ENCODE peak calls at places on chromosomes 6 and 20, in five cellular contexts. One of them, this sample, is unnamed.

GRCh38 chr20:58420798-58421496 is 31.9 kb downstream of the VAPB start:
- DNase-seq in PC-3: peak; percentile 91
- DNase-seq in HCT116: peak; percentile 3
- DNase-seq in SK-N-SH: no peak
- DNase-seq in hepatocyte: no peak
- DNase-seq in this sample: no peak

GRCh38 chr6:130396722-130397121 is 30.9 kb downstream of the TMEM200A start:
- DNase-seq in PC-3: no peak
- DNase-seq in HCT116: no peak
- DNase-seq in SK-N-SH: no peak
- DNase-seq in hepatocyte: no peak
- DNase-seq in this sample: no peak

GRCh38 chr20:58546312-58546711 is 31.1 kb upstream of the APCDD1L start:
- DNase-seq in PC-3: no peak
- DNase-seq in HCT116: no peak
- DNase-seq in SK-N-SH: no peak
- DNase-seq in hepatocyte: no peak
- DNase-seq in this sample: no peak

GRCh38 chr20:48051810-48052491 is 266.7 kb upstream of the SULF2 start:
- DNase-seq in PC-3: peak; percentile 97
- DNase-seq in HCT116: no peak
- DNase-seq in SK-N-SH: peak; percentile 69
- DNase-seq in hepatocyte: peak; percentile 51
- DNase-seq in this sample: no peak

GRCh38 chr6:14621518-14621917 is 503.9 kb downstream of the CD83 start:
- DNase-seq in PC-3: no peak
- DNase-seq in HCT116: no peak
- DNase-seq in SK-N-SH: no peak
- DNase-seq in hepatocyte: no peak
- DNase-seq in this sample: no peak

GRCh38 chr6:116152620-116153019 is 26.7 kb upstream of the COL10A1 start:
- DNase-seq in PC-3: no peak
- DNase-seq in HCT116: no peak
- DNase-seq in SK-N-SH: no peak
- DNase-seq in hepatocyte: no peak
- DNase-seq in this sample: no peak

GRCh38 chr6:29723666-29724588 is 693 bp downstream of the HLA-F start:
- DNase-seq in PC-3: no peak
- DNase-seq in HCT116: no peak
- DNase-seq in SK-N-SH: peak; percentile 27
- DNase-seq in hepatocyte: peak; percentile 16
- DNase-seq in this sample: no peak

GRCh38 chr6:71459162-71459561 is 170.6 kb downstream of the OGFRL1 start:
- DNase-seq in PC-3: no peak
- DNase-seq in HCT116: no peak
- DNase-seq in SK-N-SH: no peak
- DNase-seq in hepatocyte: no peak
- DNase-seq in this sample: no peak

GRCh38 chr20:60101201-60101893 is 143.1 kb downstream of the CDH26 start:
- DNase-seq in PC-3: no peak
- DNase-seq in HCT116: no peak
- DNase-seq in SK-N-SH: no peak
- DNase-seq in hepatocyte: no peak
- DNase-seq in this sample: no peak

GRCh38 chr6:164477790-164478189 is 831.6 kb downstream of the C6orf118 start:
- DNase-seq in PC-3: no peak
- DNase-seq in HCT116: no peak
- DNase-seq in SK-N-SH: no peak
- DNase-seq in hepatocyte: no peak
- DNase-seq in this sample: no peak
- H3K9me2 ChIP-seq in PC-3: no peaks in the 10 kb centered on the region
- H3K9me2 ChIP-seq in HCT116: no peaks in the 10 kb centered on the region
- H3K9me2 ChIP-seq in SK-N-SH: no peaks in the 10 kb centered on the region
- H3K9me2 ChIP-seq in hepatocyte: no peaks in the 10 kb centered on the region
- H3K9me2 ChIP-seq in this sample: no peaks in the 10 kb centered on the region

DNA sequence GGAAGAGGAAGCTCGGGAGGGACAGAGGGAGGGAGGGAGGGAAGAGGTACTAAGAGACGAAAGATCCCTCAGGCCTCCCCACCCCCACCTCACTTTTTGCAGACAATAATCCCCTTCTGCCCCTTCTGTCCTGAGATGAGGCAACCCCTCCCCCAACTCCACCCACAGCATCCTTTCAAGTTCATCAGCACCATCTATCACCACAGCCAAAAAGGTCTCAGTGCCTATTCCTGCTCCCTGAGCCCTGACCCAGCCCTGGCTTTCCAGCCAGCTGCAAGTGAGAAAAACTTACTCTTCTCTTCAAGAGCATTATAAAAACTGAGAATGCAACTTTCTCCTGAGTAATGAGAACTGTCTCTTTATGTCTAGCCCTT is 133.2 kb upstream of the LRFN2 start:
- DNase-seq in PC-3: no peak
- DNase-seq in HCT116: no peak
- DNase-seq in SK-N-SH: no peak
- DNase-seq in hepatocyte: no peak
- DNase-seq in this sample: peak; percentile 84
- H3K4me2 ChIP-seq in PC-3: no peak overlapping the region
- H3K4me2 ChIP-seq in HCT116: no peak overlapping the region
- H3K4me2 ChIP-seq in SK-N-SH: peak overlapping the region; percentile 70
- H3K4me2 ChIP-seq in hepatocyte: no peak overlapping the region
- H3K4me2 ChIP-seq in this sample: peak overlapping the region; percentile 83

GRCh38 chr6:44503471-44503870 is 116.0 kb downstream of the CDC5L start:
- DNase-seq in PC-3: no peak
- DNase-seq in HCT116: no peak
- DNase-seq in SK-N-SH: no peak
- DNase-seq in hepatocyte: no peak
- DNase-seq in this sample: no peak
- H3K9me2 ChIP-seq in PC-3: peaks cover 4% of the 10 kb centered on the region
- H3K9me2 ChIP-seq in HCT116: no peaks in the 10 kb centered on the region
- H3K9me2 ChIP-seq in SK-N-SH: no peaks in the 10 kb centered on the region
- H3K9me2 ChIP-seq in hepatocyte: no peaks in the 10 kb centered on the region
- H3K9me2 ChIP-seq in this sample: no peaks in the 10 kb centered on the region

GRCh38 chr6:25623065-25623464 is 28.9 kb upstream of the SCGN start:
- DNase-seq in PC-3: no peak
- DNase-seq in HCT116: no peak
- DNase-seq in SK-N-SH: no peak
- DNase-seq in hepatocyte: no peak
- DNase-seq in this sample: no peak

GRCh38 chr6:25619222-25619621 is 32.8 kb upstream of the SCGN start:
- DNase-seq in PC-3: no peak
- DNase-seq in HCT116: no peak
- DNase-seq in SK-N-SH: no peak
- DNase-seq in hepatocyte: no peak
- DNase-seq in this sample: no peak

GRCh38 chr6:25617997-25618396 is 34.0 kb upstream of the SCGN start:
- DNase-seq in PC-3: no peak
- DNase-seq in HCT116: no peak
- DNase-seq in SK-N-SH: no peak
- DNase-seq in hepatocyte: no peak
- DNase-seq in this sample: peak; percentile 72

GRCh38 chr6:25623874-25624273 is 28.1 kb upstream of the SCGN start:
- DNase-seq in PC-3: no peak
- DNase-seq in HCT116: no peak
- DNase-seq in SK-N-SH: peak; percentile 42
- DNase-seq in hepatocyte: no peak
- DNase-seq in this sample: no peak

DNA sequence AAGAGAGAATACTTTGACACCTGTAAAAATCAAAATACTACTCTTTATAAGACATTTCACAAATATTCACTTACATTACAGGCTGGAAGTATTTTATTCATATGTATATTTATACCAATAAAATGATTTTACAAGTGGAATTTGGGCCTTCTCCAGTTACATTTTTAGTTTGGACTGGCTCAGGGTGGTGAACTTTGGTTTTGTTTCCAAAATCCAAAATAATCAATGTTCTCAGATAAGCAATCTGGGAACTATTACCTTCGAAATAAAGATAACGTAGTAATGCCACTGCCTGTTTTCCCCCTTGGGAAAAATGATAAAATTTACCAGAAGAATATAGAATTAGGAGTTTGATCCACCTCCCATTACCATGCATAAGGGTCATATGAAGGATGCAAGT is 31.6 kb upstream of the SCGN start:
- DNase-seq in PC-3: no peak
- DNase-seq in HCT116: no peak
- DNase-seq in SK-N-SH: no peak
- DNase-seq in hepatocyte: no peak
- DNase-seq in this sample: no peak
- H3K4me2 ChIP-seq in PC-3: no peak overlapping the region
- H3K4me2 ChIP-seq in HCT116: no peak overlapping the region
- H3K4me2 ChIP-seq in SK-N-SH: no peak overlapping the region
- H3K4me2 ChIP-seq in hepatocyte: no peak overlapping the region
- H3K4me2 ChIP-seq in this sample: no peak overlapping the region

DNA sequence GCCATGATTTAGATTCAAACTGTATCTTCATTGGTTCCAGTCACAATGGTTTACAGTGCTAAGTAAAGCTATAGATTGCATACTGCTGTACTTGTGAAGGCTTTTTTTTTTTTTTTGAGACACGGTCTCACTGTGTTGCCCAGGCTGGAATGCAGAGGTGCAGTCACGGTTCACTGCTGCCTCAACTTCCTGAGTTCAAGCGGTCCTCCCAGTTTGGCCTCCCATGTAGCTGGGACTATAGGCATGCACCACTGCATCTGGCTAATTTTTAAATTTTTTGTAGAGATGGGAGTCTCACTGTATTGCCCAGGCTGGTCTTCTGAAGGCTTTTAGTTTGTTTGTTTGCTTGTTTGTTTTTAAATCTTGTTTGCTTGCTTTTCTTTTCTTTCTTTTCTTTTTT is 24.9 kb downstream of the ITCH start:
- DNase-seq in PC-3: no peak
- DNase-seq in HCT116: no peak
- DNase-seq in SK-N-SH: no peak
- DNase-seq in hepatocyte: no peak
- DNase-seq in this sample: no peak
- H3K9me2 ChIP-seq in PC-3: no peaks in the 10 kb centered on the region
- H3K9me2 ChIP-seq in HCT116: no peaks in the 10 kb centered on the region
- H3K9me2 ChIP-seq in SK-N-SH: no peaks in the 10 kb centered on the region
- H3K9me2 ChIP-seq in hepatocyte: no peaks in the 10 kb centered on the region
- H3K9me2 ChIP-seq in this sample: no peaks in the 10 kb centered on the region